ENCODE peak calls at places on chromosome 14, in seven cellular contexts. One of them, this sample, is unnamed.

GRCh38 chr14:46973295-46973694 is 321.7 kb upstream of the RPL10L start:
- DNase-seq in heart left ventricle: no peak
- DNase-seq in GM12878: no peak
- DNase-seq in tibial nerve: no peak
- DNase-seq in body of pancreas: no peak
- DNase-seq in IMR-90: no peak
- DNase-seq in uterus: no peak
- DNase-seq in this sample: no peak

GRCh38 chr14:104726600-104727451 is 2.8 kb downstream of the ADSS1 start:
- DNase-seq in heart left ventricle: no peak
- DNase-seq in GM12878: no peak
- DNase-seq in tibial nerve: no peak
- DNase-seq in body of pancreas: no peak
- DNase-seq in IMR-90: no peak
- DNase-seq in uterus: no peak
- DNase-seq in this sample: no peak

GRCh38 chr14:104666981-104667380 is 22.4 kb upstream of the INF2 start:
- DNase-seq in heart left ventricle: no peak
- DNase-seq in GM12878: no peak
- DNase-seq in tibial nerve: no peak
- DNase-seq in body of pancreas: no peak
- DNase-seq in IMR-90: no peak
- DNase-seq in uterus: no peak
- DNase-seq in this sample: no peak

GRCh38 chr14:36450550-36450949 is 69.5 kb downstream of the NKX2-1 start:
- DNase-seq in heart left ventricle: no peak
- DNase-seq in GM12878: no peak
- DNase-seq in tibial nerve: no peak
- DNase-seq in body of pancreas: no peak
- DNase-seq in IMR-90: no peak
- DNase-seq in uterus: no peak
- DNase-seq in this sample: no peak

GRCh38 chr14:55256586-55256985 is 14.6 kb upstream of the FBXO34 start:
- DNase-seq in heart left ventricle: no peak
- DNase-seq in GM12878: no peak
- DNase-seq in tibial nerve: no peak
- DNase-seq in body of pancreas: no peak
- DNase-seq in IMR-90: no peak
- DNase-seq in uterus: no peak
- DNase-seq in this sample: no peak

GRCh38 chr14:55715889-55716288 is 135.9 kb downstream of the KTN1 start:
- DNase-seq in heart left ventricle: peak; percentile 24
- DNase-seq in GM12878: no peak
- DNase-seq in tibial nerve: peak; percentile 42
- DNase-seq in body of pancreas: peak; percentile 52
- DNase-seq in IMR-90: peak; percentile 82
- DNase-seq in uterus: peak; percentile 37
- DNase-seq in this sample: no peak

GRCh38 chr14:89660183-89660582 is 243.2 kb upstream of the FOXN3 start:
- DNase-seq in heart left ventricle: peak; percentile 26
- DNase-seq in GM12878: no peak
- DNase-seq in tibial nerve: no peak
- DNase-seq in body of pancreas: peak; percentile 23
- DNase-seq in IMR-90: peak; percentile 84
- DNase-seq in uterus: peak; percentile 18
- DNase-seq in this sample: no peak

GRCh38 chr14:104563191-104563741 is 16.3 kb upstream of the C14orf180 start:
- DNase-seq in heart left ventricle: no peak
- DNase-seq in GM12878: no peak
- DNase-seq in tibial nerve: no peak
- DNase-seq in body of pancreas: no peak
- DNase-seq in IMR-90: no peak
- DNase-seq in uterus: no peak
- DNase-seq in this sample: peak; percentile 52

GRCh38 chr14:56322531-56322930 is 204.3 kb downstream of the PELI2 start:
- DNase-seq in heart left ventricle: no peak
- DNase-seq in GM12878: no peak
- DNase-seq in tibial nerve: no peak
- DNase-seq in body of pancreas: no peak
- DNase-seq in IMR-90: peak; percentile 17
- DNase-seq in uterus: no peak
- DNase-seq in this sample: no peak

DNA sequence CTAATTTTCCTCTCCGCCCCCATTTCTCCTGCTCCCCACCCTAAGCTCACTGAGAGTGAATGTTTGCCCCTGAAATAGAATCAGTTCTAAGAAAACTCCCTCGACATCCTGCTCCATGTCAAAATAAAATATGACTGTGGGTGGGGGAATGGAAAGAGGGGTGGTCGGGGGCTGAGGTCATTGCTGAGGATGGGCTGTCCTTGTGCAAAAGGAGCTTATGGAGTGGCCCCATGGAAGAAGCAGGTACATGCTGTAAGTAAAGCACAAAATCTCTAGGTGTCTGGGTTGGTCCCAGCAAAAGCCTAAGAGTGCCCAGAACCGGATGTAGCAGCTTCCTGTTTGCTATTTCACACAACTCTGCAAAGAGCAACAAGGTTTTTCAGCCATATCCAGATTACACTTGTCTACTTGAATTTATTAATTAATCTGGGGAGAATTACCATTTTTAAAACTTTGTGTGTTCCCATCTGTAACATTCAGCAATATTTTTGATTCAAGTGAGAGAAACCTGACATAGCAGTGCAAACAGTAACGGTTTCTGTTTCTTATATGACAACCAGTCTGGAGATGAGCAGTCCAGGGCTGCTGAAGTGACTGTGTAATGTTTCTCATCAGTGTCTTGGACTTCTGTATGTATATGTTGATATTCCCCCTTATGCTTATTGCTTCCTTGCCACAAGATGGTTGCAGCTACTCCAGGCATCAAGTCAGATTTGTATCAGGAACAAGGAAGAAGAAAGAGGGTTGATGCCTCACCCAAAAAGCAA is 40.4 kb upstream of the GZMB start:
- DNase-seq in heart left ventricle: no peak
- DNase-seq in GM12878: no peak
- DNase-seq in tibial nerve: no peak
- DNase-seq in body of pancreas: no peak
- DNase-seq in IMR-90: no peak
- DNase-seq in uterus: no peak
- DNase-seq in this sample: no peak
- TF ChIP-seq POLR2A in heart left ventricle: no peak
- TF ChIP-seq POLR2A in GM12878: no peak
- TF ChIP-seq POLR2A in tibial nerve: no peak
- TF ChIP-seq POLR2A in body of pancreas: no peak
- TF ChIP-seq POLR2A in IMR-90: no peak
- TF ChIP-seq POLR2A in uterus: no peak
- TF ChIP-seq POLR2A in this sample: no peak

DNA sequence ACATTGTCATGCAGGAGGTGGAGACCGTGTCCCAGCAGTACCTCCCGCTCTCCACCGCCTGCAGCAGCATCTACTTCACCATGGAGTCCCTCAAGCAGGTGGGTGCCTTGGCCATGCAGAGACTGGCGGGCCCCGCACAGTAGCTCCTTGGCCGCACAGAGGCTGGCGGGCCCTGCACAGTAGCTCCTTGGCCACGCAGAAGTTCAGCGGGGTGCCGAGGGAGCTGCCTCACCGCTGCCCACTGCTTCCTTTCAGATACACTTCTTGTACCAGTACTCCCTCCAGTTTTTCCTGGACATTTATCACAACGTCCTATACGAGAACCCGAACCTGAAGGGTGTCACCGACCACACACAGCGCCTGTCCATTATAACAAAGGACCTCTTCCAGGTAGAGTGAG is 47.7 kb downstream of the HSP90AA1 start:
- DNase-seq in heart left ventricle: no peak
- DNase-seq in GM12878: no peak
- DNase-seq in tibial nerve: no peak
- DNase-seq in body of pancreas: no peak
- DNase-seq in IMR-90: no peak
- DNase-seq in uterus: no peak
- DNase-seq in this sample: no peak
- H3K36me3 ChIP-seq in heart left ventricle: peaks cover 100% of the 10 kb centered on the region
- H3K36me3 ChIP-seq in GM12878: peaks cover 36% of the 10 kb centered on the region
- H3K36me3 ChIP-seq in tibial nerve: peaks cover 9% of the 10 kb centered on the region
- H3K36me3 ChIP-seq in body of pancreas: peaks cover 38% of the 10 kb centered on the region
- H3K36me3 ChIP-seq in IMR-90: peaks cover 77% of the 10 kb centered on the region
- H3K36me3 ChIP-seq in uterus: no peaks in the 10 kb centered on the region
- H3K36me3 ChIP-seq in this sample: peaks cover 96% of the 10 kb centered on the region

DNA sequence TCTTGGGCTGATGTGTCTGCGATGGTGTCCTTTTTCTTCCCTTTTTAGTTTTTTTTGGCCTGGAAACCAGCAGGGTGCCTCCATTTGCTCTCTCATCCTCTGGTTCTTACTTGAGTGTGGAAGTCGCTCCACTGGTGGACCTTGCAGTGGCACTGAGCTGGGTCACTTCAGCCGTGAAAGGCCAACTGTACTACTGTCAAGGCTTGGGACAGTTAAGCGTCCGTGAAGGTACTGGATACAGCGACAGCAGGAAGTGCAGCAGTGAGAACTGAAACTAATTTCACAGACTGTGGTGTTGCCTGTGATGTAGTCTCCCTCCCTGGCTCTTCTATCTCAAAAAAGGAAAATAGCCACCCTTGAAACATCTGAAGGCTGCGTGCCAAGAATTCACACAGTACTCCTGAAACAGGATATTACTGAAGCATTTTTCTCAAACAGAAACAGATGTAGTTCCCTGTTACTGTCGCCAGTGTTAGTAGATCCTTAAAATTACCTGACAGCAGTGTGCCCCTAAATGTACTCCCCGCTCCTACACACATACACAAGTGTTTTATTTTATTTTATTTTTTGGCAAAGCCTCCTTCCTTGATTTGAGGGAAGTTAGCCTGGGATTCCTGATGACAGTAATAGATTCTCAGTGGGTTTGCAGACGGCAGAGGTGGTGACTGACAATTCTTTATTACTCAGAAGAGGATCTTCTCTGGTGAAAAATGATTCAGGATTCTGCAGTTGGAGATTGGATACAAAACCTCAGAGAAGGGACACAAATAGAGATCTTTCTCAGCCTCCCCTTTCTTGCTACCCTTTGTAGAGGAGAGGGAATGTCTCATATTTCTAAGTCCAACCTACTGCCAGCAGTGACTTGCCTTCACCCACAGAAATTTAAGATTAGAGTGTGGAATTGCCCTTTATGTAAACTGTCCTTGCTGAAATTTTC is 4.3 kb downstream of the SUSD6 start:
- DNase-seq in heart left ventricle: peak; percentile 74
- DNase-seq in GM12878: peak; percentile 97
- DNase-seq in tibial nerve: peak; percentile 40
- DNase-seq in body of pancreas: peak; percentile 79
- DNase-seq in IMR-90: peak; percentile 84
- DNase-seq in uterus: peak; percentile 84
- DNase-seq in this sample: peak; percentile 86
- TF ChIP-seq POLR2A in heart left ventricle: no peak
- TF ChIP-seq POLR2A in GM12878: no peak
- TF ChIP-seq POLR2A in tibial nerve: peak; percentile 22
- TF ChIP-seq POLR2A in body of pancreas: no peak
- TF ChIP-seq POLR2A in IMR-90: no peak
- TF ChIP-seq POLR2A in uterus: peak; percentile 21
- TF ChIP-seq POLR2A in this sample: no peak

GRCh38 chr14:22599349-22599748 is 1.2 kb downstream of the ABHD4 start:
- DNase-seq in heart left ventricle: no peak
- DNase-seq in GM12878: no peak
- DNase-seq in tibial nerve: no peak
- DNase-seq in body of pancreas: no peak
- DNase-seq in IMR-90: no peak
- DNase-seq in uterus: no peak
- DNase-seq in this sample: no peak

GRCh38 chr14:22601456-22601855 is 3.4 kb downstream of the ABHD4 start:
- DNase-seq in heart left ventricle: no peak
- DNase-seq in GM12878: no peak
- DNase-seq in tibial nerve: no peak
- DNase-seq in body of pancreas: no peak
- DNase-seq in IMR-90: no peak
- DNase-seq in uterus: no peak
- DNase-seq in this sample: no peak

GRCh38 chr14:22600027-22600426 is 1.9 kb downstream of the ABHD4 start:
- DNase-seq in heart left ventricle: no peak
- DNase-seq in GM12878: no peak
- DNase-seq in tibial nerve: no peak
- DNase-seq in body of pancreas: no peak
- DNase-seq in IMR-90: no peak
- DNase-seq in uterus: no peak
- DNase-seq in this sample: no peak

GRCh38 chr14:22602853-22603252 is 4.8 kb downstream of the ABHD4 start:
- DNase-seq in heart left ventricle: no peak
- DNase-seq in GM12878: no peak
- DNase-seq in tibial nerve: no peak
- DNase-seq in body of pancreas: no peak
- DNase-seq in IMR-90: peak; percentile 57
- DNase-seq in uterus: no peak
- DNase-seq in this sample: no peak

GRCh38 chr14:22602011-22602410 is 3.9 kb downstream of the ABHD4 start:
- DNase-seq in heart left ventricle: no peak
- DNase-seq in GM12878: no peak
- DNase-seq in tibial nerve: no peak
- DNase-seq in body of pancreas: no peak
- DNase-seq in IMR-90: no peak
- DNase-seq in uterus: no peak
- DNase-seq in this sample: no peak
- H3K36me3 ChIP-seq in heart left ventricle: peaks cover 57% of the 10 kb centered on the region
- H3K36me3 ChIP-seq in GM12878: peaks cover 2% of the 10 kb centered on the region
- H3K36me3 ChIP-seq in tibial nerve: no peaks in the 10 kb centered on the region
- H3K36me3 ChIP-seq in body of pancreas: peaks cover 13% of the 10 kb centered on the region
- H3K36me3 ChIP-seq in IMR-90: peaks cover 43% of the 10 kb centered on the region
- H3K36me3 ChIP-seq in uterus: no peaks in the 10 kb centered on the region
- H3K36me3 ChIP-seq in this sample: peaks cover 48% of the 10 kb centered on the region

GRCh38 chr14:68282479-68283377 is 463.1 kb downstream of the RAD51B start:
- DNase-seq in heart left ventricle: no peak
- DNase-seq in GM12878: peak; percentile 86
- DNase-seq in tibial nerve: no peak
- DNase-seq in body of pancreas: no peak
- DNase-seq in IMR-90: no peak
- DNase-seq in uterus: no peak
- DNase-seq in this sample: no peak

GRCh38 chr14:68279437-68279720 is 459.8 kb downstream of the RAD51B start:
- DNase-seq in heart left ventricle: no peak
- DNase-seq in GM12878: no peak
- DNase-seq in tibial nerve: no peak
- DNase-seq in body of pancreas: no peak
- DNase-seq in IMR-90: no peak
- DNase-seq in uterus: no peak
- DNase-seq in this sample: no peak

GRCh38 chr14:68279777-68280233 is 460.2 kb downstream of the RAD51B start:
- DNase-seq in heart left ventricle: no peak
- DNase-seq in GM12878: peak; percentile 97
- DNase-seq in tibial nerve: no peak
- DNase-seq in body of pancreas: no peak
- DNase-seq in IMR-90: no peak
- DNase-seq in uterus: no peak
- DNase-seq in this sample: no peak

GRCh38 chr14:68281497-68281896 is 461.9 kb downstream of the RAD51B start:
- DNase-seq in heart left ventricle: no peak
- DNase-seq in GM12878: no peak
- DNase-seq in tibial nerve: no peak
- DNase-seq in body of pancreas: no peak
- DNase-seq in IMR-90: no peak
- DNase-seq in uterus: no peak
- DNase-seq in this sample: no peak

GRCh38 chr14:68278568-68279436 is 459.2 kb downstream of the RAD51B start:
- DNase-seq in heart left ventricle: no peak
- DNase-seq in GM12878: no peak
- DNase-seq in tibial nerve: no peak
- DNase-seq in body of pancreas: peak; percentile 11
- DNase-seq in IMR-90: peak; percentile 64
- DNase-seq in uterus: no peak
- DNase-seq in this sample: no peak
- TF ChIP-seq POLR2A in heart left ventricle: no peak
- TF ChIP-seq POLR2A in GM12878: peak; percentile 44
- TF ChIP-seq POLR2A in tibial nerve: no peak
- TF ChIP-seq POLR2A in body of pancreas: no peak
- TF ChIP-seq POLR2A in IMR-90: no peak
- TF ChIP-seq POLR2A in uterus: no peak
- TF ChIP-seq POLR2A in this sample: no peak

This sample was measured in thyroid gland.